ENCODE peak calls at places on chromosomes 3 and 15, in eight cellular contexts. One of them, this sample, is unnamed.

GRCh38 chr3:188746291-188746783 is 425.4 kb upstream of the TPRG1 start:
- DNase-seq in ACHN: no peak
- DNase-seq in endothelial cell of umbilical vein: no peak
- DNase-seq in activated T-cell treated with anti-CD3 and anti-CD28 coated beads, Interleukin-2, amount 50 U/mL, for 1 hour: no peak
- DNase-seq in T1000: no peak
- DNase-seq in activated CD8-positive, alpha-beta T cell treated with anti-CD3 and anti-CD28 coated beads, Interleukin-2, amount 10 ng/mL, durations not matched to agents 7 days and 5 days: no peak
- DNase-seq in astrocyte: no peak
- DNase-seq in psoas muscle: no peak
- DNase-seq in this sample: no peak

GRCh38 chr3:132595036-132595435 is 2.0 kb upstream of the ACKR4 start:
- DNase-seq in T1000: no peak
- DNase-seq in astrocyte: peak; percentile 70
- DNase-seq in ACHN: peak; percentile 21
- DNase-seq in endothelial cell of umbilical vein: peak; percentile 65
- DNase-seq in activated T-cell treated with anti-CD3 and anti-CD28 coated beads, Interleukin-2, amount 50 U/mL, for 1 hour: no peak
- DNase-seq in activated CD8-positive, alpha-beta T cell treated with anti-CD3 and anti-CD28 coated beads, Interleukin-2, amount 10 ng/mL, durations not matched to agents 7 days and 5 days: no peak
- DNase-seq in psoas muscle: no peak
- DNase-seq in this sample: peak; percentile 24

GRCh38 chr15:50265620-50266019 is at the start of gene HDC:
- DNase-seq in activated T-cell treated with anti-CD3 and anti-CD28 coated beads, Interleukin-2, amount 50 U/mL, for 1 hour: no peak
- DNase-seq in ACHN: no peak
- DNase-seq in T1000: no peak
- DNase-seq in activated CD8-positive, alpha-beta T cell treated with anti-CD3 and anti-CD28 coated beads, Interleukin-2, amount 10 ng/mL, durations not matched to agents 7 days and 5 days: no peak
- DNase-seq in psoas muscle: no peak
- DNase-seq in astrocyte: no peak
- DNase-seq in endothelial cell of umbilical vein: no peak
- DNase-seq in this sample: no peak

GRCh38 chr15:63544253-63545026 is 40.0 kb downstream of the USP3 start:
- DNase-seq in T1000: no peak
- DNase-seq in endothelial cell of umbilical vein: no peak
- DNase-seq in activated CD8-positive, alpha-beta T cell treated with anti-CD3 and anti-CD28 coated beads, Interleukin-2, amount 10 ng/mL, durations not matched to agents 7 days and 5 days: no peak
- DNase-seq in ACHN: no peak
- DNase-seq in psoas muscle: no peak
- DNase-seq in astrocyte: no peak
- DNase-seq in activated T-cell treated with anti-CD3 and anti-CD28 coated beads, Interleukin-2, amount 50 U/mL, for 1 hour: no peak
- DNase-seq in this sample: no peak

GRCh38 chr3:40258555-40258954 is 51.0 kb upstream of the EIF1B start:
- DNase-seq in ACHN: no peak
- DNase-seq in psoas muscle: no peak
- DNase-seq in T1000: peak; percentile 42
- DNase-seq in activated T-cell treated with anti-CD3 and anti-CD28 coated beads, Interleukin-2, amount 50 U/mL, for 1 hour: no peak
- DNase-seq in astrocyte: peak; percentile 5
- DNase-seq in activated CD8-positive, alpha-beta T cell treated with anti-CD3 and anti-CD28 coated beads, Interleukin-2, amount 10 ng/mL, durations not matched to agents 7 days and 5 days: no peak
- DNase-seq in endothelial cell of umbilical vein: no peak
- DNase-seq in this sample: no peak

GRCh38 chr3:190968616-190969015 is 106.1 kb upstream of the GMNC start:
- DNase-seq in astrocyte: no peak
- DNase-seq in ACHN: no peak
- DNase-seq in T1000: no peak
- DNase-seq in activated CD8-positive, alpha-beta T cell treated with anti-CD3 and anti-CD28 coated beads, Interleukin-2, amount 10 ng/mL, durations not matched to agents 7 days and 5 days: no peak
- DNase-seq in activated T-cell treated with anti-CD3 and anti-CD28 coated beads, Interleukin-2, amount 50 U/mL, for 1 hour: no peak
- DNase-seq in endothelial cell of umbilical vein: no peak
- DNase-seq in psoas muscle: no peak
- DNase-seq in this sample: peak; percentile 4

GRCh38 chr3:62718011-62718410 is 157.2 kb downstream of the CADPS start:
- DNase-seq in psoas muscle: no peak
- DNase-seq in ACHN: no peak
- DNase-seq in T1000: no peak
- DNase-seq in activated CD8-positive, alpha-beta T cell treated with anti-CD3 and anti-CD28 coated beads, Interleukin-2, amount 10 ng/mL, durations not matched to agents 7 days and 5 days: no peak
- DNase-seq in astrocyte: peak; percentile 57
- DNase-seq in endothelial cell of umbilical vein: no peak
- DNase-seq in activated T-cell treated with anti-CD3 and anti-CD28 coated beads, Interleukin-2, amount 50 U/mL, for 1 hour: no peak
- DNase-seq in this sample: no peak

GRCh38 chr3:123448503-123449091 is at the start of gene ADCY5:
- DNase-seq in activated T-cell treated with anti-CD3 and anti-CD28 coated beads, Interleukin-2, amount 50 U/mL, for 1 hour: peak; percentile 22
- DNase-seq in psoas muscle: peak; percentile 19
- DNase-seq in activated CD8-positive, alpha-beta T cell treated with anti-CD3 and anti-CD28 coated beads, Interleukin-2, amount 10 ng/mL, durations not matched to agents 7 days and 5 days: no peak
- DNase-seq in T1000: no peak
- DNase-seq in astrocyte: no peak
- DNase-seq in endothelial cell of umbilical vein: peak; percentile 12
- DNase-seq in ACHN: no peak
- DNase-seq in this sample: no peak

GRCh38 chr3:52525666-52526065 is 8.0 kb downstream of the NT5DC2 start:
- DNase-seq in ACHN: no peak
- DNase-seq in T1000: no peak
- DNase-seq in endothelial cell of umbilical vein: no peak
- DNase-seq in psoas muscle: no peak
- DNase-seq in activated T-cell treated with anti-CD3 and anti-CD28 coated beads, Interleukin-2, amount 50 U/mL, for 1 hour: no peak
- DNase-seq in astrocyte: no peak
- DNase-seq in activated CD8-positive, alpha-beta T cell treated with anti-CD3 and anti-CD28 coated beads, Interleukin-2, amount 10 ng/mL, durations not matched to agents 7 days and 5 days: no peak
- DNase-seq in this sample: no peak

GRCh38 chr3:144142151-144142855 is 170.7 kb downstream of the DIPK2A start:
- DNase-seq in psoas muscle: no peak
- DNase-seq in endothelial cell of umbilical vein: no peak
- DNase-seq in T1000: no peak
- DNase-seq in astrocyte: peak; percentile 43
- DNase-seq in activated T-cell treated with anti-CD3 and anti-CD28 coated beads, Interleukin-2, amount 50 U/mL, for 1 hour: no peak
- DNase-seq in activated CD8-positive, alpha-beta T cell treated with anti-CD3 and anti-CD28 coated beads, Interleukin-2, amount 10 ng/mL, durations not matched to agents 7 days and 5 days: no peak
- DNase-seq in ACHN: no peak
- DNase-seq in this sample: no peak

GRCh38 chr3:131535131-131535530 is 32.4 kb upstream of the MRPL3 start:
- DNase-seq in T1000: peak; percentile 21
- DNase-seq in activated T-cell treated with anti-CD3 and anti-CD28 coated beads, Interleukin-2, amount 50 U/mL, for 1 hour: no peak
- DNase-seq in psoas muscle: no peak
- DNase-seq in astrocyte: peak; percentile 44
- DNase-seq in endothelial cell of umbilical vein: no peak
- DNase-seq in activated CD8-positive, alpha-beta T cell treated with anti-CD3 and anti-CD28 coated beads, Interleukin-2, amount 10 ng/mL, durations not matched to agents 7 days and 5 days: no peak
- DNase-seq in ACHN: no peak
- DNase-seq in this sample: no peak

GRCh38 chr3:31157028-31157694 is 262.7 kb upstream of the GADL1 start:
- DNase-seq in T1000: no peak
- DNase-seq in ACHN: no peak
- DNase-seq in endothelial cell of umbilical vein: no peak
- DNase-seq in astrocyte: no peak
- DNase-seq in activated T-cell treated with anti-CD3 and anti-CD28 coated beads, Interleukin-2, amount 50 U/mL, for 1 hour: no peak
- DNase-seq in activated CD8-positive, alpha-beta T cell treated with anti-CD3 and anti-CD28 coated beads, Interleukin-2, amount 10 ng/mL, durations not matched to agents 7 days and 5 days: no peak
- DNase-seq in psoas muscle: no peak
- DNase-seq in this sample: no peak

GRCh38 chr3:197960694-197961581 is 921 bp downstream of the LMLN start:
- DNase-seq in T1000: no peak
- DNase-seq in ACHN: no peak
- DNase-seq in astrocyte: no peak
- DNase-seq in activated CD8-positive, alpha-beta T cell treated with anti-CD3 and anti-CD28 coated beads, Interleukin-2, amount 10 ng/mL, durations not matched to agents 7 days and 5 days: no peak
- DNase-seq in endothelial cell of umbilical vein: no peak
- DNase-seq in psoas muscle: peak; percentile 30
- DNase-seq in activated T-cell treated with anti-CD3 and anti-CD28 coated beads, Interleukin-2, amount 50 U/mL, for 1 hour: no peak
- DNase-seq in this sample: no peak

GRCh38 chr15:90881181-90881977 is 2.9 kb upstream of the FES start:
- DNase-seq in ACHN: no peak
- DNase-seq in activated T-cell treated with anti-CD3 and anti-CD28 coated beads, Interleukin-2, amount 50 U/mL, for 1 hour: no peak
- DNase-seq in T1000: no peak
- DNase-seq in activated CD8-positive, alpha-beta T cell treated with anti-CD3 and anti-CD28 coated beads, Interleukin-2, amount 10 ng/mL, durations not matched to agents 7 days and 5 days: no peak
- DNase-seq in endothelial cell of umbilical vein: no peak
- DNase-seq in psoas muscle: no peak
- DNase-seq in astrocyte: no peak
- DNase-seq in this sample: no peak

GRCh38 chr3:128462341-128462910 is 4.3 kb downstream of the DNAJB8 start:
- DNase-seq in ACHN: no peak
- DNase-seq in activated CD8-positive, alpha-beta T cell treated with anti-CD3 and anti-CD28 coated beads, Interleukin-2, amount 10 ng/mL, durations not matched to agents 7 days and 5 days: no peak
- DNase-seq in endothelial cell of umbilical vein: no peak
- DNase-seq in psoas muscle: no peak
- DNase-seq in T1000: no peak
- DNase-seq in astrocyte: no peak
- DNase-seq in activated T-cell treated with anti-CD3 and anti-CD28 coated beads, Interleukin-2, amount 50 U/mL, for 1 hour: no peak
- DNase-seq in this sample: no peak

GRCh38 chr3:90069748-90070147 is 962.3 kb downstream of the EPHA3 start:
- DNase-seq in T1000: no peak
- DNase-seq in activated CD8-positive, alpha-beta T cell treated with anti-CD3 and anti-CD28 coated beads, Interleukin-2, amount 10 ng/mL, durations not matched to agents 7 days and 5 days: no peak
- DNase-seq in astrocyte: peak; percentile 28
- DNase-seq in psoas muscle: no peak
- DNase-seq in activated T-cell treated with anti-CD3 and anti-CD28 coated beads, Interleukin-2, amount 50 U/mL, for 1 hour: no peak
- DNase-seq in ACHN: no peak
- DNase-seq in endothelial cell of umbilical vein: no peak
- DNase-seq in this sample: peak; percentile 14

GRCh38 chr3:136862611-136862951 is 573 bp downstream of the NCK1 start:
- DNase-seq in activated T-cell treated with anti-CD3 and anti-CD28 coated beads, Interleukin-2, amount 50 U/mL, for 1 hour: no peak
- DNase-seq in T1000: no peak
- DNase-seq in endothelial cell of umbilical vein: peak; percentile 75
- DNase-seq in astrocyte: peak; percentile 59
- DNase-seq in psoas muscle: peak; percentile 63
- DNase-seq in ACHN: peak; percentile 62
- DNase-seq in activated CD8-positive, alpha-beta T cell treated with anti-CD3 and anti-CD28 coated beads, Interleukin-2, amount 10 ng/mL, durations not matched to agents 7 days and 5 days: peak; percentile 48
- DNase-seq in this sample: peak; percentile 53

GRCh38 chr3:12944849-12945248 is 103.5 kb upstream of the RPL32 start:
- DNase-seq in endothelial cell of umbilical vein: no peak
- DNase-seq in T1000: no peak
- DNase-seq in activated T-cell treated with anti-CD3 and anti-CD28 coated beads, Interleukin-2, amount 50 U/mL, for 1 hour: no peak
- DNase-seq in psoas muscle: no peak
- DNase-seq in ACHN: no peak
- DNase-seq in astrocyte: no peak
- DNase-seq in activated CD8-positive, alpha-beta T cell treated with anti-CD3 and anti-CD28 coated beads, Interleukin-2, amount 10 ng/mL, durations not matched to agents 7 days and 5 days: no peak
- DNase-seq in this sample: no peak

GRCh38 chr3:28980631-28981030 is 300.2 kb upstream of the RBMS3 start:
- DNase-seq in activated CD8-positive, alpha-beta T cell treated with anti-CD3 and anti-CD28 coated beads, Interleukin-2, amount 10 ng/mL, durations not matched to agents 7 days and 5 days: no peak
- DNase-seq in activated T-cell treated with anti-CD3 and anti-CD28 coated beads, Interleukin-2, amount 50 U/mL, for 1 hour: no peak
- DNase-seq in T1000: no peak
- DNase-seq in psoas muscle: no peak
- DNase-seq in endothelial cell of umbilical vein: no peak
- DNase-seq in astrocyte: no peak
- DNase-seq in ACHN: no peak
- DNase-seq in this sample: no peak

GRCh38 chr3:142888099-142888483 is 792 bp downstream of the PCOLCE2 start:
- DNase-seq in ACHN: peak; percentile 76
- DNase-seq in activated T-cell treated with anti-CD3 and anti-CD28 coated beads, Interleukin-2, amount 50 U/mL, for 1 hour: no peak
- DNase-seq in endothelial cell of umbilical vein: peak; percentile 3
- DNase-seq in activated CD8-positive, alpha-beta T cell treated with anti-CD3 and anti-CD28 coated beads, Interleukin-2, amount 10 ng/mL, durations not matched to agents 7 days and 5 days: no peak
- DNase-seq in T1000: no peak
- DNase-seq in psoas muscle: no peak
- DNase-seq in astrocyte: peak; percentile 25
- DNase-seq in this sample: peak; percentile 72

GRCh38 chr3:127427169-127427655 is 139.4 kb upstream of the PRR20G start:
- DNase-seq in T1000: no peak
- DNase-seq in psoas muscle: no peak
- DNase-seq in ACHN: no peak
- DNase-seq in endothelial cell of umbilical vein: no peak
- DNase-seq in activated T-cell treated with anti-CD3 and anti-CD28 coated beads, Interleukin-2, amount 50 U/mL, for 1 hour: no peak
- DNase-seq in activated CD8-positive, alpha-beta T cell treated with anti-CD3 and anti-CD28 coated beads, Interleukin-2, amount 10 ng/mL, durations not matched to agents 7 days and 5 days: no peak
- DNase-seq in astrocyte: no peak
- DNase-seq in this sample: no peak

GRCh38 chr3:24608701-24609387 is 114.2 kb upstream of the THRB start:
- DNase-seq in astrocyte: no peak
- DNase-seq in activated CD8-positive, alpha-beta T cell treated with anti-CD3 and anti-CD28 coated beads, Interleukin-2, amount 10 ng/mL, durations not matched to agents 7 days and 5 days: no peak
- DNase-seq in activated T-cell treated with anti-CD3 and anti-CD28 coated beads, Interleukin-2, amount 50 U/mL, for 1 hour: no peak
- DNase-seq in endothelial cell of umbilical vein: no peak
- DNase-seq in ACHN: no peak
- DNase-seq in psoas muscle: peak; percentile 17
- DNase-seq in T1000: no peak
- DNase-seq in this sample: no peak

GRCh38 chr15:37058316-37058985 is 41.9 kb downstream of the MEIS2 start:
- DNase-seq in T1000: no peak
- DNase-seq in astrocyte: peak; percentile 37
- DNase-seq in activated T-cell treated with anti-CD3 and anti-CD28 coated beads, Interleukin-2, amount 50 U/mL, for 1 hour: no peak
- DNase-seq in ACHN: no peak
- DNase-seq in activated CD8-positive, alpha-beta T cell treated with anti-CD3 and anti-CD28 coated beads, Interleukin-2, amount 10 ng/mL, durations not matched to agents 7 days and 5 days: no peak
- DNase-seq in endothelial cell of umbilical vein: peak; percentile 71
- DNase-seq in psoas muscle: no peak
- DNase-seq in this sample: no peak

GRCh38 chr15:100094127-100094510 is 247.7 kb downstream of the ADAMTS17 start:
- DNase-seq in T1000: no peak
- DNase-seq in psoas muscle: no peak
- DNase-seq in activated T-cell treated with anti-CD3 and anti-CD28 coated beads, Interleukin-2, amount 50 U/mL, for 1 hour: no peak
- DNase-seq in ACHN: no peak
- DNase-seq in astrocyte: peak; percentile 45
- DNase-seq in activated CD8-positive, alpha-beta T cell treated with anti-CD3 and anti-CD28 coated beads, Interleukin-2, amount 10 ng/mL, durations not matched to agents 7 days and 5 days: no peak
- DNase-seq in endothelial cell of umbilical vein: no peak
- DNase-seq in this sample: no peak

GRCh38 chr3:59056706-59057105 is 6.9 kb upstream of the CFAP20DC start:
- DNase-seq in activated CD8-positive, alpha-beta T cell treated with anti-CD3 and anti-CD28 coated beads, Interleukin-2, amount 10 ng/mL, durations not matched to agents 7 days and 5 days: no peak
- DNase-seq in endothelial cell of umbilical vein: no peak
- DNase-seq in T1000: no peak
- DNase-seq in ACHN: no peak
- DNase-seq in psoas muscle: no peak
- DNase-seq in activated T-cell treated with anti-CD3 and anti-CD28 coated beads, Interleukin-2, amount 50 U/mL, for 1 hour: no peak
- DNase-seq in astrocyte: peak; percentile 41
- DNase-seq in this sample: no peak

GRCh38 chr3:99866167-99866810 is 48.6 kb downstream of the CMSS1 start:
- DNase-seq in psoas muscle: no peak
- DNase-seq in T1000: no peak
- DNase-seq in activated CD8-positive, alpha-beta T cell treated with anti-CD3 and anti-CD28 coated beads, Interleukin-2, amount 10 ng/mL, durations not matched to agents 7 days and 5 days: peak; percentile 55
- DNase-seq in endothelial cell of umbilical vein: no peak
- DNase-seq in ACHN: peak; percentile 32
- DNase-seq in astrocyte: peak; percentile 90
- DNase-seq in activated T-cell treated with anti-CD3 and anti-CD28 coated beads, Interleukin-2, amount 50 U/mL, for 1 hour: no peak
- DNase-seq in this sample: no peak

GRCh38 chr3:21094686-21095085 is 656.3 kb downstream of the ZNF385D start:
- DNase-seq in astrocyte: no peak
- DNase-seq in ACHN: no peak
- DNase-seq in T1000: no peak
- DNase-seq in endothelial cell of umbilical vein: no peak
- DNase-seq in activated T-cell treated with anti-CD3 and anti-CD28 coated beads, Interleukin-2, amount 50 U/mL, for 1 hour: no peak
- DNase-seq in activated CD8-positive, alpha-beta T cell treated with anti-CD3 and anti-CD28 coated beads, Interleukin-2, amount 10 ng/mL, durations not matched to agents 7 days and 5 days: no peak
- DNase-seq in psoas muscle: no peak
- DNase-seq in this sample: no peak

GRCh38 chr15:77295446-77295845 is 124.5 kb downstream of the PEAK1 start:
- DNase-seq in astrocyte: peak; percentile 79
- DNase-seq in T1000: no peak
- DNase-seq in endothelial cell of umbilical vein: no peak
- DNase-seq in psoas muscle: no peak
- DNase-seq in activated CD8-positive, alpha-beta T cell treated with anti-CD3 and anti-CD28 coated beads, Interleukin-2, amount 10 ng/mL, durations not matched to agents 7 days and 5 days: no peak
- DNase-seq in activated T-cell treated with anti-CD3 and anti-CD28 coated beads, Interleukin-2, amount 50 U/mL, for 1 hour: no peak
- DNase-seq in ACHN: no peak
- DNase-seq in this sample: no peak

GRCh38 chr3:55621648-55622047 is 134.5 kb upstream of the WNT5A start:
- DNase-seq in T1000: no peak
- DNase-seq in activated T-cell treated with anti-CD3 and anti-CD28 coated beads, Interleukin-2, amount 50 U/mL, for 1 hour: no peak
- DNase-seq in endothelial cell of umbilical vein: no peak
- DNase-seq in astrocyte: no peak
- DNase-seq in activated CD8-positive, alpha-beta T cell treated with anti-CD3 and anti-CD28 coated beads, Interleukin-2, amount 10 ng/mL, durations not matched to agents 7 days and 5 days: no peak
- DNase-seq in ACHN: no peak
- DNase-seq in psoas muscle: no peak
- DNase-seq in this sample: no peak